ENCODE peak calls at places on chromosomes 13 and 19, in eight cellular contexts. One of them, this sample, is unnamed.

GRCh38 chr19:31177230-31177629 is 172.0 kb downstream of the TSHZ3 start:
- DNase-seq in GM23338: no peak
- DNase-seq in adrenal gland: no peak
- DNase-seq in trophoblast cell: no peak
- DNase-seq in mesendoderm: no peak
- DNase-seq in tibial artery: no peak
- DNase-seq in neural progenitor cell: no peak
- DNase-seq in ascending aorta: no peak
- DNase-seq in this sample: no peak

GRCh38 chr19:7292950-7293794 is 1.0 kb downstream of the INSR start:
- DNase-seq in GM23338: peak; percentile 39
- DNase-seq in adrenal gland: peak; percentile 63
- DNase-seq in trophoblast cell: peak; percentile 43
- DNase-seq in mesendoderm: peak; percentile 12
- DNase-seq in tibial artery: peak; percentile 80
- DNase-seq in neural progenitor cell: peak; percentile 36
- DNase-seq in ascending aorta: no peak
- DNase-seq in this sample: peak; percentile 77

GRCh38 chr19:48842744-48843162 is 6.5 kb upstream of the HSD17B14 start:
- DNase-seq in GM23338: peak; percentile 93
- DNase-seq in adrenal gland: peak; percentile 48
- DNase-seq in trophoblast cell: peak; percentile 75
- DNase-seq in mesendoderm: peak; percentile 75
- DNase-seq in tibial artery: no peak
- DNase-seq in neural progenitor cell: peak; percentile 82
- DNase-seq in ascending aorta: no peak
- DNase-seq in this sample: peak; percentile 87

GRCh38 chr19:18450934-18451836 is 13.3 kb upstream of the ISYNA1 start:
- DNase-seq in GM23338: peak; percentile 83
- DNase-seq in adrenal gland: peak; percentile 92
- DNase-seq in trophoblast cell: peak; percentile 92
- DNase-seq in mesendoderm: peak; percentile 58
- DNase-seq in tibial artery: peak; percentile 92
- DNase-seq in neural progenitor cell: peak; percentile 82
- DNase-seq in ascending aorta: no peak
- DNase-seq in this sample: peak; percentile 96

GRCh38 chr19:45488708-45489107 is 8.1 kb downstream of the RTN2 start:
- DNase-seq in GM23338: no peak
- DNase-seq in adrenal gland: no peak
- DNase-seq in trophoblast cell: no peak
- DNase-seq in mesendoderm: no peak
- DNase-seq in tibial artery: no peak
- DNase-seq in neural progenitor cell: no peak
- DNase-seq in ascending aorta: no peak
- DNase-seq in this sample: no peak

GRCh38 chr13:19586904-19587634 is 25.7 kb upstream of the TPTE2 start:
- DNase-seq in GM23338: peak; percentile 50
- DNase-seq in adrenal gland: peak; percentile 26
- DNase-seq in trophoblast cell: peak; percentile 55
- DNase-seq in mesendoderm: peak; percentile 6
- DNase-seq in tibial artery: no peak
- DNase-seq in neural progenitor cell: no peak
- DNase-seq in ascending aorta: no peak
- DNase-seq in this sample: peak; percentile 36

GRCh38 chr13:37615271-37615670 is 16.7 kb upstream of the POSTN start:
- DNase-seq in GM23338: no peak
- DNase-seq in adrenal gland: no peak
- DNase-seq in trophoblast cell: no peak
- DNase-seq in mesendoderm: no peak
- DNase-seq in tibial artery: no peak
- DNase-seq in neural progenitor cell: no peak
- DNase-seq in ascending aorta: no peak
- DNase-seq in this sample: no peak

GRCh38 chr13:111557921-111558699 is 237.7 kb downstream of the TEX29 start:
- DNase-seq in GM23338: no peak
- DNase-seq in adrenal gland: no peak
- DNase-seq in trophoblast cell: no peak
- DNase-seq in mesendoderm: no peak
- DNase-seq in tibial artery: no peak
- DNase-seq in neural progenitor cell: no peak
- DNase-seq in ascending aorta: no peak
- DNase-seq in this sample: no peak

GRCh38 chr13:112453874-112454647 is 77.9 kb downstream of the SPACA7 start:
- DNase-seq in GM23338: no peak
- DNase-seq in adrenal gland: no peak
- DNase-seq in trophoblast cell: no peak
- DNase-seq in mesendoderm: no peak
- DNase-seq in tibial artery: peak; percentile 51
- DNase-seq in neural progenitor cell: no peak
- DNase-seq in ascending aorta: no peak
- DNase-seq in this sample: peak; percentile 56

GRCh38 chr13:44350775-44351504 is 22.7 kb upstream of the SERP2 start:
- DNase-seq in GM23338: peak; percentile 11
- DNase-seq in adrenal gland: no peak
- DNase-seq in trophoblast cell: peak; percentile 57
- DNase-seq in mesendoderm: peak; percentile 64
- DNase-seq in tibial artery: no peak
- DNase-seq in neural progenitor cell: no peak
- DNase-seq in ascending aorta: no peak
- DNase-seq in this sample: no peak

GRCh38 chr13:113742000-113742441 is 17.0 kb upstream of the TMEM255B start:
- DNase-seq in GM23338: peak; percentile 62
- DNase-seq in adrenal gland: peak; percentile 50
- DNase-seq in trophoblast cell: peak; percentile 15
- DNase-seq in mesendoderm: peak; percentile 50
- DNase-seq in tibial artery: no peak
- DNase-seq in neural progenitor cell: peak; percentile 53
- DNase-seq in ascending aorta: no peak
- DNase-seq in this sample: peak; percentile 90

GRCh38 chr13:47039106-47039505 is 142.3 kb upstream of the HTR2A start:
- DNase-seq in GM23338: no peak
- DNase-seq in adrenal gland: no peak
- DNase-seq in trophoblast cell: peak; percentile 1
- DNase-seq in mesendoderm: no peak
- DNase-seq in tibial artery: no peak
- DNase-seq in neural progenitor cell: no peak
- DNase-seq in ascending aorta: no peak
- DNase-seq in this sample: no peak
- H3K4me3 ChIP-seq in GM23338: no peak overlapping the region
- H3K4me3 ChIP-seq in adrenal gland: no peak overlapping the region
- H3K4me3 ChIP-seq in trophoblast cell: no peak overlapping the region
- H3K4me3 ChIP-seq in mesendoderm: no peak overlapping the region
- H3K4me3 ChIP-seq in tibial artery: no peak overlapping the region
- H3K4me3 ChIP-seq in neural progenitor cell: no peak overlapping the region
- H3K4me3 ChIP-seq in ascending aorta: no peak overlapping the region
- H3K4me3 ChIP-seq in this sample: no peak overlapping the region

GRCh38 chr19:34220472-34221063 is 33.8 kb upstream of the GARRE1 start:
- DNase-seq in GM23338: peak; percentile 83
- DNase-seq in adrenal gland: peak; percentile 85
- DNase-seq in trophoblast cell: peak; percentile 88
- DNase-seq in mesendoderm: peak; percentile 71
- DNase-seq in tibial artery: no peak
- DNase-seq in neural progenitor cell: peak; percentile 65
- DNase-seq in ascending aorta: no peak
- DNase-seq in this sample: peak; percentile 50
- H3K36me3 ChIP-seq in GM23338: peaks cover 46% of the 10 kb centered on the region
- H3K36me3 ChIP-seq in adrenal gland: peaks cover 61% of the 10 kb centered on the region
- H3K36me3 ChIP-seq in trophoblast cell: peaks cover 48% of the 10 kb centered on the region
- H3K36me3 ChIP-seq in mesendoderm: peaks cover 16% of the 10 kb centered on the region
- H3K36me3 ChIP-seq in tibial artery: peaks cover 49% of the 10 kb centered on the region
- H3K36me3 ChIP-seq in neural progenitor cell: peaks cover 29% of the 10 kb centered on the region
- H3K36me3 ChIP-seq in ascending aorta: peaks cover 51% of the 10 kb centered on the region
- H3K36me3 ChIP-seq in this sample: peaks cover 26% of the 10 kb centered on the region

GRCh38 chr13:46295531-46296464 is 84.1 kb downstream of the LRRC63 start:
- DNase-seq in GM23338: no peak
- DNase-seq in adrenal gland: peak; percentile 39
- DNase-seq in trophoblast cell: peak; percentile 86
- DNase-seq in mesendoderm: no peak
- DNase-seq in tibial artery: no peak
- DNase-seq in neural progenitor cell: no peak
- DNase-seq in ascending aorta: peak; percentile 32
- DNase-seq in this sample: no peak
- H3K4me3 ChIP-seq in GM23338: no peak overlapping the region
- H3K4me3 ChIP-seq in adrenal gland: no peak overlapping the region
- H3K4me3 ChIP-seq in trophoblast cell: no peak overlapping the region
- H3K4me3 ChIP-seq in mesendoderm: no peak overlapping the region
- H3K4me3 ChIP-seq in tibial artery: no peak overlapping the region
- H3K4me3 ChIP-seq in neural progenitor cell: no peak overlapping the region
- H3K4me3 ChIP-seq in ascending aorta: no peak overlapping the region
- H3K4me3 ChIP-seq in this sample: no peak overlapping the region

GRCh38 chr19:41905273-41906002 is 22.5 kb downstream of the ARHGEF1 start:
- DNase-seq in GM23338: no peak
- DNase-seq in adrenal gland: no peak
- DNase-seq in trophoblast cell: no peak
- DNase-seq in mesendoderm: no peak
- DNase-seq in tibial artery: no peak
- DNase-seq in neural progenitor cell: no peak
- DNase-seq in ascending aorta: no peak
- DNase-seq in this sample: no peak

GRCh38 chr19:41902594-41902993 is 19.6 kb downstream of the ARHGEF1 start:
- DNase-seq in GM23338: no peak
- DNase-seq in adrenal gland: no peak
- DNase-seq in trophoblast cell: no peak
- DNase-seq in mesendoderm: no peak
- DNase-seq in tibial artery: no peak
- DNase-seq in neural progenitor cell: no peak
- DNase-seq in ascending aorta: no peak
- DNase-seq in this sample: no peak

GRCh38 chr19:41903161-41903953 is 20.4 kb downstream of the ARHGEF1 start:
- DNase-seq in GM23338: no peak
- DNase-seq in adrenal gland: no peak
- DNase-seq in trophoblast cell: no peak
- DNase-seq in mesendoderm: no peak
- DNase-seq in tibial artery: no peak
- DNase-seq in neural progenitor cell: no peak
- DNase-seq in ascending aorta: no peak
- DNase-seq in this sample: no peak

GRCh38 chr19:41906271-41906670 is 22.0 kb downstream of the ERFL start:
- DNase-seq in GM23338: peak; percentile 60
- DNase-seq in adrenal gland: no peak
- DNase-seq in trophoblast cell: no peak
- DNase-seq in mesendoderm: no peak
- DNase-seq in tibial artery: no peak
- DNase-seq in neural progenitor cell: no peak
- DNase-seq in ascending aorta: no peak
- DNase-seq in this sample: peak; percentile 83

GRCh38 chr19:41904118-41904870 is 21.3 kb downstream of the ARHGEF1 start:
- DNase-seq in GM23338: no peak
- DNase-seq in adrenal gland: no peak
- DNase-seq in trophoblast cell: no peak
- DNase-seq in mesendoderm: no peak
- DNase-seq in tibial artery: no peak
- DNase-seq in neural progenitor cell: no peak
- DNase-seq in ascending aorta: no peak
- DNase-seq in this sample: no peak
- H3K36me3 ChIP-seq in GM23338: peaks cover 7% of the 10 kb centered on the region
- H3K36me3 ChIP-seq in adrenal gland: peaks cover 75% of the 10 kb centered on the region
- H3K36me3 ChIP-seq in trophoblast cell: peaks cover 70% of the 10 kb centered on the region
- H3K36me3 ChIP-seq in mesendoderm: peaks cover 6% of the 10 kb centered on the region
- H3K36me3 ChIP-seq in tibial artery: peaks cover 61% of the 10 kb centered on the region
- H3K36me3 ChIP-seq in neural progenitor cell: no peaks in the 10 kb centered on the region
- H3K36me3 ChIP-seq in ascending aorta: peaks cover 72% of the 10 kb centered on the region
- H3K36me3 ChIP-seq in this sample: peaks cover 18% of the 10 kb centered on the region

DNA sequence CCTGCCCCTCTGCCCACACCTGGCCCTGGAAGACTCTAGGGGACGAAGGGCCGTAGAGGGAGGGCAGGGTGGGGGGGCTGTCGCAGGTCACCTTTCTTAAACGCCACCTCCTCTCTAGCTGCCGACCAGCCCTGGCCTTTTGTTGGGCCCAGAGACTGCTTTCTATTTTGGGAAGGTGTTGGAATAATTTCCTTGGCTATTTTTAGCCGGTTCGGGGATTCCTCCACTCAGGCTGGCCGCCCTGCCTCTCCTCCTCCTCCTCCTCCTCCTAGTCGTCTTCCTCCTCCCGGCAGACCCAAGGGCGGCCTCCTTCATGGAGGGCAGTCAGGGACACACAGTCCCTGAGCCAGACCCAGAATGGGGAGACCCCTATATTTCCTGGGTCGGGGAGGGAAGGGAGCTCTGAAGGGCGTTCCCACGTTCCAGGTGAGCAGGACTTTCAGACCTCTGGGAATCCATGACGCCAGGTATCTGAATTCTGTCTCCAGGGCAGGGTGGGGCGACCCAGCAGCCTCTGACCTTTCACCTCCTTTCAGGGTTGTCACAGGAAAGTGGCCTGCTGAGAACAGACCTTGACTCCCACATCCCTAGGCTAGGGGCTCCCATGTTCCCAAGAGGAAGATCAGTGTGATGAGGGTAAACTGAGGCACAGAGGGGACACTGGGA is 19.9 kb downstream of the GADD45B start:
- DNase-seq in GM23338: no peak
- DNase-seq in adrenal gland: peak; percentile 33
- DNase-seq in trophoblast cell: peak; percentile 61
- DNase-seq in mesendoderm: no peak
- DNase-seq in tibial artery: peak; percentile 82
- DNase-seq in neural progenitor cell: no peak
- DNase-seq in ascending aorta: no peak
- DNase-seq in this sample: peak; percentile 59
- H3K4me3 ChIP-seq in GM23338: peak overlapping the region; percentile 60
- H3K4me3 ChIP-seq in adrenal gland: no peak overlapping the region
- H3K4me3 ChIP-seq in trophoblast cell: no peak overlapping the region
- H3K4me3 ChIP-seq in mesendoderm: no peak overlapping the region
- H3K4me3 ChIP-seq in tibial artery: peak overlapping the region; percentile 46
- H3K4me3 ChIP-seq in neural progenitor cell: no peak overlapping the region
- H3K4me3 ChIP-seq in ascending aorta: peak overlapping the region; percentile 35
- H3K4me3 ChIP-seq in this sample: peak overlapping the region; percentile 2

GRCh38 chr19:47506459-47506858 is 8.4 kb downstream of the NAPA start:
- DNase-seq in GM23338: no peak
- DNase-seq in adrenal gland: no peak
- DNase-seq in trophoblast cell: no peak
- DNase-seq in mesendoderm: no peak
- DNase-seq in tibial artery: no peak
- DNase-seq in neural progenitor cell: no peak
- DNase-seq in ascending aorta: no peak
- DNase-seq in this sample: no peak
- H3K36me3 ChIP-seq in GM23338: no peaks in the 10 kb centered on the region
- H3K36me3 ChIP-seq in adrenal gland: peaks cover 24% of the 10 kb centered on the region
- H3K36me3 ChIP-seq in trophoblast cell: peaks cover 24% of the 10 kb centered on the region
- H3K36me3 ChIP-seq in mesendoderm: peaks cover under 1% of the 10 kb centered on the region
- H3K36me3 ChIP-seq in tibial artery: peaks cover 6% of the 10 kb centered on the region
- H3K36me3 ChIP-seq in neural progenitor cell: no peaks in the 10 kb centered on the region
- H3K36me3 ChIP-seq in ascending aorta: peaks cover 27% of the 10 kb centered on the region
- H3K36me3 ChIP-seq in this sample: peaks cover 4% of the 10 kb centered on the region

DNA sequence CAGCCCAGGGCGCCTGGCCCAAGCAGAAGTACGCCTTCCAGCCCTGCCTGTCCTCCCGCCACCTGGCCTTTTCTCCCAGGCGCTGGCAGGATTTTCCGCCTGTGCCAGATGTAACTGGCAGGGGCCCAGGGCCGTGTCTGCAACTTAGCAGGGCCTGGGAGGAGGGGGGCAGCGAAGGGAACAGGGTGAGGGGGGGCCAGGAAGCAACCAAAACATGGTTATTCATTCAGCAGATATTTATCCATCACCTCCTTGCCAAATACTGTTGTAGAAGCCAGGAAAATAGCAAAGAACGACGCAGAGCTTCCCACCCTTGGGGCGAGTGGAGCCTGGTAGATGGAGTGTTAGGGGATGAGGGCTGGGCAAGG is 5.6 kb downstream of the TLE6 start:
- DNase-seq in GM23338: no peak
- DNase-seq in adrenal gland: peak; percentile 93
- DNase-seq in trophoblast cell: peak; percentile 67
- DNase-seq in mesendoderm: no peak
- DNase-seq in tibial artery: peak; percentile 99
- DNase-seq in neural progenitor cell: peak; percentile 42
- DNase-seq in ascending aorta: peak; percentile 81
- DNase-seq in this sample: no peak
- H3K4me3 ChIP-seq in GM23338: peak overlapping the region; percentile 42
- H3K4me3 ChIP-seq in adrenal gland: no peak overlapping the region
- H3K4me3 ChIP-seq in trophoblast cell: no peak overlapping the region
- H3K4me3 ChIP-seq in mesendoderm: no peak overlapping the region
- H3K4me3 ChIP-seq in tibial artery: peak overlapping the region; percentile 38
- H3K4me3 ChIP-seq in neural progenitor cell: no peak overlapping the region
- H3K4me3 ChIP-seq in ascending aorta: peak overlapping the region; percentile 23
- H3K4me3 ChIP-seq in this sample: no peak overlapping the region